ENCODE peak calls at places on chromosomes 1 and 21, in six cellular contexts. C, L, H, I, F and T are unnamed samples. For H3K9me3, the result is how much of the 10 kb centered on the place peaks cover.

GRCh38 chr1:93576346-93576745 is 105.3 kb downstream of the BCAR3 start:
- DNase-seq in C (no peak), F (no peak), H (no peak), I (no peak), L (no peak), T (no peak)

GRCh38 chr1:77857557-77857956 is 30.9 kb upstream of the NEXN start:
- DNase-seq in C (no peak), L (peak), F (no peak), I (peak), H (no peak), T (no peak)

GRCh38 chr1:72649974-72650373 is 367.6 kb upstream of the NEGR1 start:
- DNase-seq in C (no peak), H (no peak), F (no peak), I (peak), L (peak), T (no peak)

GRCh38 chr1:54549181-54549924 is 1.3 kb downstream of the ACOT11 start:
- DNase-seq in L (no peak), H (no peak), I (no peak), C (no peak), F (no peak), T (no peak)

GRCh38 chr1:25715888-25716287 is 84.1 kb upstream of the SELENON start:
- DNase-seq in I (no peak), L (no peak), F (no peak), C (no peak), H (no peak), T (no peak)

GRCh38 chr1:88800382-88801051 is 90.8 kb downstream of the GTF2B start:
- DNase-seq in F (no peak), C (peak), L (peak), I (peak), H (peak), T (no peak)

GRCh38 chr1:162605225-162605927 is 26.9 kb upstream of the DDR2 start:
- DNase-seq in F (no peak), C (no peak), L (peak), H (no peak), I (peak), T (peak)

GRCh38 chr1:240705584-240705983 is 93.6 kb upstream of the GREM2 start:
- DNase-seq in L (peak), F (no peak), C (no peak), H (no peak), I (peak), T (no peak)

GRCh38 chr1:165424454-165425283 is 20.3 kb downstream of the RXRG start:
- DNase-seq in I (no peak), L (peak), C (no peak), F (peak), H (no peak), T (no peak)

GRCh38 chr1:10532357-10532756 is 57.6 kb downstream of the PEX14 start:
- DNase-seq in I (no peak), L (no peak), C (no peak), H (no peak), F (no peak), T (no peak)

GRCh38 chr1:33824321-33824720 is 39.6 kb upstream of the HMGB4 start:
- DNase-seq in H (no peak), F (no peak), C (no peak), L (no peak), I (no peak), T (no peak)

GRCh38 chr1:235295902-235296350 is 32.1 kb downstream of the ARID4B start:
- DNase-seq in C (no peak), H (no peak), F (no peak), L (no peak), I (peak), T (peak)

GRCh38 chr21:38955495-38955894 is 149.8 kb downstream of the ETS2 start:
- DNase-seq in I (peak), H (no peak), L (peak), F (no peak), C (no peak), T (no peak)

GRCh38 chr1:40736085-40736531 is 44.6 kb downstream of the NFYC start:
- DNase-seq in C (no peak), L (peak), F (peak), I (peak), H (no peak), T (no peak)

GRCh38 chr1:184649500-184649899 is 105.2 kb downstream of the EDEM3 start:
- DNase-seq in L (peak), I (peak), C (no peak), F (no peak), H (no peak), T (no peak)

GRCh38 chr1:244761279-244761678 is 74.2 kb upstream of the COX20 start:
- DNase-seq in L (peak), C (no peak), H (no peak), I (no peak), F (no peak), T (no peak)

GRCh38 chr1:179728266-179728665 is 14.8 kb upstream of the FAM163A start:
- DNase-seq in I (no peak), C (no peak), L (peak), H (no peak), F (no peak), T (no peak)

GRCh38 chr1:65250826-65251225 is 58.5 kb upstream of the DNAJC6 start:
- DNase-seq in C (no peak), L (no peak), F (no peak), I (no peak), H (no peak), T (no peak)

GRCh38 chr1:161073474-161074121 is 3.9 kb upstream of the ARHGAP30 start:
- DNase-seq in I (no peak), L (no peak), F (no peak), C (no peak), H (no peak), T (no peak)

GRCh38 chr1:84174051-84174556 is 30.0 kb downstream of the PRKACB start:
- DNase-seq in L (peak), I (peak), C (no peak), H (peak), F (no peak), T (no peak)

GRCh38 chr1:230087722-230088115 is 20.7 kb downstream of the GALNT2 start:
- DNase-seq in L (peak), F (no peak), I (no peak), H (no peak), C (no peak), T (no peak)

GRCh38 chr1:155175927-155176371 is 2.3 kb downstream of the TRIM46 start:
- DNase-seq in C (no peak), L (no peak), I (no peak), H (no peak), F (no peak), T (no peak)

GRCh38 chr1:157399343-157399983 is 152.9 kb downstream of the FCRL5 start:
- DNase-seq in C (no peak), F (no peak), I (no peak), L (no peak), H (no peak), T (no peak)

GRCh38 chr1:15341634-15342375 is 67.9 kb upstream of the EFHD2 start:
- DNase-seq in L (peak), H (no peak), I (peak), C (no peak), F (no peak), T (peak)

GRCh38 chr1:210400043-210400840 is 71.5 kb downstream of the HHAT start:
- DNase-seq in L (peak), F (peak), C (peak), H (peak), I (peak), T (peak)

GRCh38 chr1:905071-905749 is 18.5 kb upstream of the SAMD11 start:
- DNase-seq in I (no peak), F (no peak), L (peak), C (no peak), H (no peak), T (no peak)
- H3K4me3 ChIP-seq in I (peak), F (peak), L (peak), C (peak), H (peak), T (peak)

DNA sequence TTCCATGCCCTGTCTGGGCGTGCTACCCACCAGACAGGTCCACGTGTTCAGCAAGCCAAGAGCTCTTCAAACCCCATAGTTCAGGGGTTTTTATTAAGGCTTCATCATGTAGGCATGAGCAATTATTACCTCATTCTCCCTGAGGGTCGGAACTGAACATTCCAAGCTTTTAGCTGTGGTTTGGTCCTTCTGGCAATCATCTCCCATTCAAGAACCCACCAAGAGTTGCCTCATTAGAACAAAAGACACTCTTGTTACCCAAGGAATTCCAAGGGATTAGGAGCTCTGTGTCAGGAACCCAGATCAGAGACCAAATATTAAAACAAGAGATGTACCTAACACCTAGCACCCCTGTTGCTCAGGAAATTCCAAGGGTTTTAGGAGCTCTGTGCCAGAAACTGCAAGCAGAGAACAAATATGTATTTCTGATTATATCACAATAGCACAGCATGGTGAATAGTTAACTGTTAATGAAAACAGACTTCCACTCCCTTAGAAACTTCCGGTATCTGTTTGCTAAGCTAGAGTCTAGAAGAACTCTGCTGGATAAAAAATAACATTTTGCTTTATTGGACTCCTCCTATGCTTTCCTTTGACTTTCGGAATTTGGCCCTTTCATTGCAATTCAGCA is 201.2 kb upstream of the L1TD1 start:
- DNase-seq in I (no peak), C (no peak), H (no peak), F (no peak), L (peak), T (no peak)
- H3K27ac ChIP-seq in I (no peak), C (no peak), H (no peak), F (no peak), L (no peak), T (no peak)

GRCh38 chr1:19423130-19423529 is 62.2 kb downstream of the CAPZB start:
- DNase-seq in C (no peak), I (no peak), H (no peak), F (no peak), L (peak), T (no peak)

GRCh38 chr1:19426294-19427086 is 58.8 kb downstream of the CAPZB start:
- DNase-seq in H (no peak), C (no peak), I (no peak), F (no peak), L (peak), T (no peak)

GRCh38 chr1:19427087-19427781 is 58.1 kb downstream of the CAPZB start:
- DNase-seq in I (peak), F (no peak), C (no peak), L (peak), H (no peak), T (peak)

GRCh38 chr1:19425643-19426245 is 59.6 kb downstream of the CAPZB start:
- DNase-seq in I (no peak), H (no peak), C (no peak), F (no peak), L (no peak), T (no peak)

DNA sequence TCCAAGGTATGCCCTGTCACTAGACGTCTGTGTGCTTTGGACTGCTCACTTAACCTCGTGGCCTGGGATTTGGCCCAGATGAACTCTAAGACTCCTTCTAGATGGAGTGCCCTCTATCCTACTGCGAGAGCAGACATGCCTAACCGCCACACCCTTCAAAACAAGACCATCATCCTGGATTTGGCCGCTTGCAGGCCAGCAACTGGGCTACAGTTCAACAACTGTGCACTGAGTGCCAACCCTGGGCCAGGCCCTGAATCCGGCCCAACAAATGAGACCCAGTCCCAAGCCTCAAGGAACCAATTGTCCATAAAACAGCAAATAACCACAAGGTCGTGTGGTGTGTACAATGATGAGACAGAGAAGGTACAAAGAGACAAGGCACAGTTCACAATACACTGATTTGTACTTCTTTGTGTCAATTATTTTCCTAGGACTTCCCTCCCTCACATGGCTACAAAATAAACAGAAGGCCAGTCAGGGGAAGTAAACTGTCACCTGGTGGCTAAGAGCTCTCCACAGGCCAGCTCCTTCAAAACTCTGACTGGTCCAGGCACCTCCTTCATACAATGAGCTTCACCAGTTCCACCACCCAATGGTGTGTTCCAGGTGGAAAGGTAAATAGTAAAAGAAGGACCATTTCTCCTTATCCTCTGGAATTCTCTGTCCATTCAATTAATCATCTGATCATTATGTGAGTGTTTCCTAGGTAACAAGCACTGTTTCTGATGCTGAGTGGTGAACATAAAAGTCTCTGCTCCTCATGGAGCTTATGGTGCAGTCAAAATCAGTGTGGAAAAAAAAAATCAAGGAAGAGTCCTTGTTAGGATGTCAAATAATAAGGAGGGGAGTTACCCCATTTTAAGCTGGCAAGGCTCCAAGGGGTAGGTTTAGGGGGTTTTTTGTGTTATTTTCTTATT is 60.4 kb downstream of the CAPZB start:
- DNase-seq in H (no peak), I (no peak), L (no peak), C (no peak), F (no peak), T (no peak)
- H3K9me3 ChIP-seq in H (under half), I (under half), L (under half), C (under half), F (under half), T (under half)

GRCh38 chr1:2192031-2192995 is 2.3 kb downstream of the FAAP20 start:
- DNase-seq in C (no peak), H (no peak), F (no peak), L (peak), I (peak), T (no peak)

GRCh38 chr1:2189459-2190425 is 4.8 kb downstream of the FAAP20 start:
- DNase-seq in H (peak), F (peak), I (peak), L (peak), C (peak), T (peak)

GRCh38 chr1:2188336-2188735 is 6.2 kb downstream of the FAAP20 start:
- DNase-seq in F (no peak), C (no peak), L (no peak), H (no peak), I (no peak), T (no peak)

GRCh38 chr1:2187619-2188018 is 7.0 kb downstream of the FAAP20 start:
- DNase-seq in C (no peak), H (no peak), L (no peak), I (no peak), F (no peak), T (no peak)

GRCh38 chr1:2190491-2190976 is 4.0 kb downstream of the FAAP20 start:
- DNase-seq in C (no peak), L (peak), H (no peak), I (no peak), F (no peak), T (no peak)
- H3K4me3 ChIP-seq in C (no peak), L (peak), H (no peak), I (peak), F (no peak), T (peak)

DNA sequence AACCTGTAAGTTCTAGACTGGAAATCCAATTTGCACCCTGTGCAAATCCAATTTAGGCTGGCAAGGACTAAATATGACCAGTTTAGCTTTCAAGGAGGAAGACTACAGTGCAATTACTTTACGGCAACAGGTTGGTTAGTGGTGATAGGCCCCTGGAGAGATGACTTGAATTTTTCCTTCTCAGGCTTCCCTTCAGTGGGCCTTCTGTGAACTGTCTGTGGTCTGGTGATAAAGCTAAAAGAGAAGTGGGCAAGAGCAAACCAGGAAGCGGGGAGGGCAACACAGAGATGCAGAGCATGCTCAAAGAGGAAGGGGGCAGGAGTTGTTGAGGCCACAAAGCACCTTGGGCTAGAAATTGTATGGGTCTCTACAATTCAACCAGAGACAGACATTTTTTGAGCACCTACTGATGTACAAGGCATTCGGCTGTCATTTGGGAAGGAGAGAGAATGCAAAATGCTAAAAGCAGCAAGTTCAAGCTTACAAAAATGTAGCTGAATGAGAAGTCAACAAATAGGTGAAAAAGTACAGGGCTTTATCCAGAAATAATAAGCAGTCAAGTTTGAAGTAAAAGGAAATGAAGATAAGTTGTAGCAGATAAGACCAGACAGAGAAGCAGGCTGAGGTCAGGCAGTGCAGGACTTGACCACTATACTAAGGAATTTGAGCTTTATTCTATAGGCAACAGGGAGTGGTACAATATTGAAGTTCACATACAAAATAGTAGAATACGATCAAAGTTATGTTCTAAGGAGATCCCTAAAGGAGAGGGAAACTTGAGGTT is 23.9 kb downstream of the INPP5B start:
- DNase-seq in F (no peak), H (no peak), C (no peak), I (no peak), L (no peak), T (no peak)
- H3K27ac ChIP-seq in F (no peak), H (no peak), C (no peak), I (no peak), L (no peak), T (no peak)